ENCODE peak calls at places on chromosomes 16 and 17, in ten cellular contexts. U, P, T, W, Z, Q, J, E, S and H are unnamed samples. For H3K9me3, the result is how much of the 10 kb centered on the place peaks cover.

GRCh38 chr17:58504826-58505351 is 9.5 kb downstream of the MTMR4 start:
- DNase-seq in P (no peak), Z (no peak), S (peak), U (no peak), W (no peak), J (peak), E (no peak), T (no peak), Q (no peak), H (no peak)

GRCh38 chr17:68346448-68346847 is 55.2 kb downstream of the ARSG start:
- DNase-seq in S (no peak), T (no peak), E (no peak), J (peak), Z (no peak), P (peak), Q (no peak), U (peak), W (peak), H (no peak)

GRCh38 chr17:72538443-72538842 is 417.6 kb downstream of the SOX9 start:
- DNase-seq in Z (no peak), S (no peak), U (no peak), Q (no peak), W (no peak), E (no peak), P (no peak), J (no peak), T (no peak), H (no peak)

GRCh38 chr16:68951991-68952877 is 108.9 kb downstream of the TANGO6 start:
- DNase-seq in W (no peak), E (peak), Q (peak), Z (no peak), U (no peak), S (no peak), P (no peak), J (no peak), T (no peak), H (no peak)

GRCh38 chr17:42872251-42872965 is 21.4 kb downstream of the AOC3 start:
- DNase-seq in S (no peak), W (no peak), U (no peak), J (no peak), Z (no peak), T (no peak), E (peak), Q (no peak), P (peak), H (no peak)

GRCh38 chr16:12420661-12421209 is 383.0 kb downstream of the CPPED1 start:
- DNase-seq in E (no peak), Q (no peak), U (no peak), J (no peak), W (no peak), S (peak), Z (no peak), P (no peak), T (no peak), H (no peak)

GRCh38 chr16:88449267-88449561 is 3.9 kb upstream of the ZFPM1 start:
- DNase-seq in T (no peak), Z (no peak), J (peak), E (no peak), U (no peak), S (no peak), W (no peak), P (no peak), Q (no peak), H (no peak)

GRCh38 chr16:88650749-88651275 is at the start of gene CYBA:
- DNase-seq in W (peak), P (peak), E (peak), J (peak), S (peak), T (peak), Q (peak), U (peak), Z (no peak), H (peak)

GRCh38 chr17:42313773-42314566 is 25.7 kb downstream of the STAT5A start:
- DNase-seq in T (no peak), E (no peak), J (no peak), S (no peak), Z (no peak), U (no peak), Q (no peak), W (no peak), P (peak), H (no peak)

GRCh38 chr17:40499551-40500189 is 1.8 kb downstream of the TNS4 start:
- DNase-seq in E (peak), Z (peak), P (peak), S (peak), W (no peak), T (peak), Q (peak), J (peak), U (peak), H (peak)

GRCh38 chr16:15932939-15933338 is 16.5 kb upstream of the ABCC1 start:
- DNase-seq in P (no peak), E (no peak), Z (no peak), T (no peak), S (no peak), J (no peak), W (no peak), Q (no peak), U (no peak), H (no peak)

GRCh38 chr16:10181196-10182162 is 749 bp downstream of the GRIN2A start:
- DNase-seq in Z (peak), U (peak), Q (peak), W (peak), P (peak), S (peak), E (peak), J (peak), T (peak), H (peak)

GRCh38 chr16:1973461-1974156 is 1.8 kb downstream of the TBL3 start:
- DNase-seq in P (peak), S (no peak), U (no peak), W (no peak), Z (no peak), J (no peak), E (no peak), T (no peak), Q (no peak), H (no peak)

GRCh38 chr17:40355123-40355803 is 9.3 kb downstream of the GJD3 start:
- DNase-seq in T (peak), Z (peak), U (peak), W (peak), P (peak), S (peak), E (peak), J (peak), Q (peak), H (peak)

GRCh38 chr16:87780385-87780989 is 14.7 kb upstream of the KLHDC4 start:
- DNase-seq in T (no peak), P (no peak), Z (no peak), Q (no peak), W (no peak), S (no peak), J (peak), E (peak), U (no peak), H (peak)

GRCh38 chr17:6701719-6702118 is 11.4 kb downstream of the SLC13A5 start:
- DNase-seq in Q (peak), S (peak), U (no peak), P (no peak), Z (no peak), E (no peak), W (no peak), J (no peak), T (peak), H (peak)

GRCh38 chr17:17693253-17693954 is 12.1 kb downstream of the RAI1 start:
- DNase-seq in S (no peak), P (peak), Q (no peak), U (peak), T (peak), J (no peak), E (no peak), W (peak), Z (peak), H (peak)

GRCh38 chr17:7929158-7930029 is at the start of gene KCNAB3:
- DNase-seq in S (peak), Z (peak), T (peak), Q (peak), E (peak), P (peak), U (peak), W (peak), J (peak), H (peak)

GRCh38 chr17:66975614-66976378 is 11.3 kb downstream of the CACNG4 start:
- DNase-seq in P (no peak), J (no peak), W (no peak), Z (no peak), E (no peak), Q (peak), S (no peak), U (peak), T (no peak), H (no peak)

GRCh38 chr17:29342148-29342765 is 47.9 kb upstream of the TAOK1 start:
- DNase-seq in T (no peak), J (no peak), P (no peak), S (no peak), Q (no peak), Z (no peak), E (no peak), U (no peak), W (no peak), H (no peak)

GRCh38 chr17:14352139-14352538 is 51.3 kb downstream of the HS3ST3B1 start:
- DNase-seq in S (no peak), P (no peak), E (no peak), T (no peak), J (no peak), U (no peak), W (no peak), Z (no peak), Q (no peak), H (no peak)

GRCh38 chr16:85642762-85643281 is 29.7 kb downstream of the GSE1 start:
- DNase-seq in U (no peak), T (no peak), W (no peak), Q (no peak), P (peak), S (no peak), J (no peak), E (no peak), Z (no peak), H (no peak)

GRCh38 chr17:48174833-48175232 is 67.3 kb downstream of the SNX11 start:
- DNase-seq in J (no peak), Z (no peak), P (no peak), Q (no peak), E (no peak), S (no peak), U (no peak), W (no peak), T (no peak), H (no peak)

GRCh38 chr17:42538482-42538881 is 2.4 kb downstream of the NAGLU start:
- DNase-seq in P (no peak), E (no peak), U (no peak), J (no peak), T (no peak), Q (no peak), S (no peak), W (no peak), Z (no peak), H (no peak)

GRCh38 chr16:28549301-28549899 is 4.3 kb upstream of the SGF29 start:
- DNase-seq in P (no peak), Q (peak), E (peak), Z (no peak), S (no peak), T (peak), U (no peak), W (no peak), J (no peak), H (no peak)

GRCh38 chr17:49191917-49192741 is 18.2 kb downstream of the GNGT2 start:
- DNase-seq in T (peak), S (peak), E (peak), Z (peak), U (peak), P (peak), J (peak), Q (peak), W (peak), H (peak)

GRCh38 chr16:78102865-78103264 is 3.4 kb downstream of the WWOX start:
- DNase-seq in S (no peak), Z (no peak), E (no peak), W (no peak), U (no peak), Q (no peak), T (no peak), P (peak), J (no peak), H (no peak)

GRCh38 chr17:44220211-44221071 is 966 bp upstream of the UBTF start:
- DNase-seq in J (peak), E (peak), P (peak), S (peak), W (peak), Q (no peak), T (peak), U (peak), Z (no peak), H (peak)

GRCh38 chr16:66278604-66279262 is 87.8 kb upstream of the CDH5 start:
- DNase-seq in Q (no peak), U (no peak), Z (no peak), J (peak), T (no peak), E (no peak), P (no peak), S (no peak), W (no peak), H (no peak)

GRCh38 chr17:55873017-55873758 is 122.3 kb downstream of the PCTP start:
- DNase-seq in J (no peak), Z (no peak), P (no peak), T (no peak), E (no peak), W (no peak), Q (no peak), S (no peak), U (no peak), H (no peak)

GRCh38 chr17:76026714-76027158 is 370 bp downstream of the EVPL start:
- DNase-seq in J (no peak), P (peak), T (no peak), Z (no peak), W (no peak), E (no peak), Q (no peak), U (no peak), S (no peak), H (no peak)
- H3K4me3 ChIP-seq in J (peak), P (peak), T (no peak), Z (no peak), W (no peak), E (no peak), Q (peak), U (no peak), S (peak), H (no peak)

DNA sequence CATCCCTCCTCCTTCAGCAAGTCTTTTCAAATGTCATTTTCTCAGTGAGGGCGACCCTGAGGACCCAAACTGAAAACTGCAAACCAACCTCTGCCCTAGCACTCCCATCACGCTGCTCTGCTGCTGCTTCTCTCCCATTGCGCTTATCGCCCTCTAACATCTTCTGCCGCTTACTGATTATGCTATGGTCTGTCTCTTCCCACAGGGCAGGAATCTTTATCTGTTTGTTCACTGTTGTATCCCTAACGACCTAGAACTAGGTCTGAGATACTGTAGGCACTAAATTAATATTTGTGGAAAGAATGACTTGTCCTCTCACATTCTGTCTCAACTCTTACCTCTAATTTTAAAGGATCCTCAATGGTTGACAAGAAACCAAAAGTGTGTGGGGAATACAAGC is 12.5 kb downstream of the ZSCAN32 start:
- DNase-seq in W (no peak), J (no peak), Z (no peak), S (no peak), E (no peak), P (no peak), T (no peak), Q (no peak), U (no peak), H (no peak)
- H3K9me3 ChIP-seq in W (half or more), J (under half), Z (half or more), S (under half), E (half or more), P (under half), T (under half), Q (half or more), U (half or more), H (under half)

GRCh38 chr17:78127240-78127887 is 1.2 kb downstream of the TMC6 start:
- DNase-seq in E (no peak), J (peak), S (peak), Q (no peak), T (peak), P (peak), U (peak), W (peak), Z (no peak), H (peak)
- TF ChIP-seq POLR2A in E (no peak), J (peak), S (no peak), Q (no peak), T (peak), P (peak), U (no peak), W (peak), Z (no peak), H (no peak)

GRCh38 chr16:57534881-57535658 is 1.3 kb downstream of the CCDC102A start:
- DNase-seq in S (peak), Z (peak), U (no peak), Q (no peak), P (no peak), W (peak), J (peak), E (no peak), T (no peak), H (peak)
- H3K4me3 ChIP-seq in S (peak), Z (peak), U (peak), Q (peak), P (peak), W (peak), J (peak), E (peak), T (no peak), H (peak)